ENCODE peak calls at places on chromosomes 4 and X, in ten cellular contexts. One of them, this sample, is unnamed.

GRCh38 chrX:133335027-133335426 is 80.3 kb downstream of the GPC4 start:
- DNase-seq in left cardiac atrium: no peak
- DNase-seq in neural progenitor cell: peak; percentile 52
- DNase-seq in activated CD8-positive, alpha-beta memory T cell treated with anti-CD3 and anti-CD28 coated beads for 24 hours: no peak
- DNase-seq in G401: peak; percentile 17
- DNase-seq in AG20443: peak; percentile 38
- DNase-seq in astrocyte of the spinal cord: peak; percentile 39
- DNase-seq in bronchial epithelial cell: peak; percentile 26
- DNase-seq in mesothelial cell of epicardium: no peak
- DNase-seq in BJ: no peak
- DNase-seq in this sample: peak; percentile 4

GRCh38 chr4:8558080-8558960 is 21.9 kb upstream of the GPR78 start:
- DNase-seq in left cardiac atrium: no peak
- DNase-seq in neural progenitor cell: no peak
- DNase-seq in activated CD8-positive, alpha-beta memory T cell treated with anti-CD3 and anti-CD28 coated beads for 24 hours: no peak
- DNase-seq in G401: no peak
- DNase-seq in AG20443: peak; percentile 82
- DNase-seq in astrocyte of the spinal cord: no peak
- DNase-seq in bronchial epithelial cell: peak; percentile 10
- DNase-seq in mesothelial cell of epicardium: no peak
- DNase-seq in BJ: no peak
- DNase-seq in this sample: no peak

GRCh38 chrX:46547857-46548256 is 2.6 kb upstream of the ZNF674 start:
- DNase-seq in left cardiac atrium: no peak
- DNase-seq in neural progenitor cell: no peak
- DNase-seq in activated CD8-positive, alpha-beta memory T cell treated with anti-CD3 and anti-CD28 coated beads for 24 hours: no peak
- DNase-seq in G401: no peak
- DNase-seq in AG20443: peak; percentile 25
- DNase-seq in astrocyte of the spinal cord: peak; percentile 70
- DNase-seq in bronchial epithelial cell: peak; percentile 78
- DNase-seq in mesothelial cell of epicardium: no peak
- DNase-seq in BJ: peak; percentile 44
- DNase-seq in this sample: no peak

GRCh38 chrX:8868070-8868795 is 67.0 kb upstream of the FAM9A start:
- DNase-seq in left cardiac atrium: no peak
- DNase-seq in neural progenitor cell: no peak
- DNase-seq in activated CD8-positive, alpha-beta memory T cell treated with anti-CD3 and anti-CD28 coated beads for 24 hours: no peak
- DNase-seq in G401: no peak
- DNase-seq in AG20443: peak; percentile 36
- DNase-seq in astrocyte of the spinal cord: peak; percentile 52
- DNase-seq in bronchial epithelial cell: peak; percentile 96
- DNase-seq in mesothelial cell of epicardium: no peak
- DNase-seq in BJ: peak; percentile 46
- DNase-seq in this sample: no peak

GRCh38 chr4:155033604-155034003 is 174.8 kb upstream of the NPY2R start:
- DNase-seq in left cardiac atrium: no peak
- DNase-seq in neural progenitor cell: no peak
- DNase-seq in activated CD8-positive, alpha-beta memory T cell treated with anti-CD3 and anti-CD28 coated beads for 24 hours: no peak
- DNase-seq in G401: no peak
- DNase-seq in AG20443: no peak
- DNase-seq in astrocyte of the spinal cord: no peak
- DNase-seq in bronchial epithelial cell: no peak
- DNase-seq in mesothelial cell of epicardium: no peak
- DNase-seq in BJ: no peak
- DNase-seq in this sample: no peak

GRCh38 chrX:107549504-107549903 is 78.8 kb upstream of the PRPS1 start:
- DNase-seq in left cardiac atrium: no peak
- DNase-seq in neural progenitor cell: no peak
- DNase-seq in activated CD8-positive, alpha-beta memory T cell treated with anti-CD3 and anti-CD28 coated beads for 24 hours: no peak
- DNase-seq in G401: no peak
- DNase-seq in AG20443: no peak
- DNase-seq in astrocyte of the spinal cord: no peak
- DNase-seq in bronchial epithelial cell: no peak
- DNase-seq in mesothelial cell of epicardium: no peak
- DNase-seq in BJ: no peak
- DNase-seq in this sample: no peak

GRCh38 chrX:119516157-119516702 is 48.0 kb downstream of the SLC25A5 start:
- DNase-seq in left cardiac atrium: no peak
- DNase-seq in neural progenitor cell: peak; percentile 74
- DNase-seq in activated CD8-positive, alpha-beta memory T cell treated with anti-CD3 and anti-CD28 coated beads for 24 hours: peak; percentile 68
- DNase-seq in G401: peak; percentile 47
- DNase-seq in AG20443: peak; percentile 71
- DNase-seq in astrocyte of the spinal cord: peak; percentile 67
- DNase-seq in bronchial epithelial cell: peak; percentile 44
- DNase-seq in mesothelial cell of epicardium: no peak
- DNase-seq in BJ: no peak
- DNase-seq in this sample: peak; percentile 43

GRCh38 chrX:41265615-41266014 is 68.3 kb upstream of the DDX3X start:
- DNase-seq in left cardiac atrium: no peak
- DNase-seq in neural progenitor cell: no peak
- DNase-seq in activated CD8-positive, alpha-beta memory T cell treated with anti-CD3 and anti-CD28 coated beads for 24 hours: peak; percentile 62
- DNase-seq in G401: peak; percentile 9
- DNase-seq in AG20443: peak; percentile 14
- DNase-seq in astrocyte of the spinal cord: peak; percentile 79
- DNase-seq in bronchial epithelial cell: no peak
- DNase-seq in mesothelial cell of epicardium: no peak
- DNase-seq in BJ: no peak
- DNase-seq in this sample: no peak

GRCh38 chr4:148170408-148171385 is 271.5 kb downstream of the NR3C2 start:
- DNase-seq in left cardiac atrium: no peak
- DNase-seq in neural progenitor cell: no peak
- DNase-seq in activated CD8-positive, alpha-beta memory T cell treated with anti-CD3 and anti-CD28 coated beads for 24 hours: no peak
- DNase-seq in G401: no peak
- DNase-seq in AG20443: no peak
- DNase-seq in astrocyte of the spinal cord: no peak
- DNase-seq in bronchial epithelial cell: peak; percentile 12
- DNase-seq in mesothelial cell of epicardium: no peak
- DNase-seq in BJ: no peak
- DNase-seq in this sample: no peak

GRCh38 chrX:55451626-55451989 is 319 bp upstream of the MAGEH1 start:
- DNase-seq in left cardiac atrium: no peak
- DNase-seq in neural progenitor cell: no peak
- DNase-seq in activated CD8-positive, alpha-beta memory T cell treated with anti-CD3 and anti-CD28 coated beads for 24 hours: no peak
- DNase-seq in G401: no peak
- DNase-seq in AG20443: no peak
- DNase-seq in astrocyte of the spinal cord: no peak
- DNase-seq in bronchial epithelial cell: peak; percentile 5
- DNase-seq in mesothelial cell of epicardium: no peak
- DNase-seq in BJ: no peak
- DNase-seq in this sample: no peak

GRCh38 chr4:167826281-167826680 is 266.1 kb upstream of the ANXA10 start:
- DNase-seq in left cardiac atrium: no peak
- DNase-seq in neural progenitor cell: no peak
- DNase-seq in activated CD8-positive, alpha-beta memory T cell treated with anti-CD3 and anti-CD28 coated beads for 24 hours: no peak
- DNase-seq in G401: no peak
- DNase-seq in AG20443: no peak
- DNase-seq in astrocyte of the spinal cord: no peak
- DNase-seq in bronchial epithelial cell: peak; percentile 74
- DNase-seq in mesothelial cell of epicardium: no peak
- DNase-seq in BJ: no peak
- DNase-seq in this sample: no peak

This sample was measured in HL-60.